ENCODE peak calls at places on chromosomes 4 and X, in five cellular contexts. S, Y, C, I and M are unnamed samples.

GRCh38 chr4:5045099-5045498 is 6.2 kb upstream of the STK32B start:
- DNase-seq in Y (no peak), C (no peak), S (peak), I (no peak), M (no peak)

GRCh38 chr4:78477276-78477675 is 74.3 kb upstream of the ANXA3 start:
- DNase-seq in S (no peak), Y (no peak), I (no peak), C (no peak), M (no peak)

GRCh38 chrX:96453139-96453538 is 231.5 kb upstream of the DIAPH2 start:
- DNase-seq in I (no peak), C (no peak), S (no peak), Y (no peak), M (no peak)

GRCh38 chrX:12901486-12901885 is 4.9 kb upstream of the TLR8 start:
- DNase-seq in Y (peak), I (peak), S (peak), C (no peak), M (peak)

GRCh38 chr4:154492288-154492687 is 689 bp upstream of the DCHS2 start:
- DNase-seq in I (peak), S (no peak), C (no peak), Y (no peak), M (no peak)

GRCh38 chrX:31497086-31497485 is 425.2 kb upstream of the FTHL17 start:
- DNase-seq in Y (no peak), I (no peak), C (no peak), S (no peak), M (no peak)

GRCh38 chr4:123587983-123588494 is 191.4 kb downstream of the SPRY1 start:
- DNase-seq in S (no peak), Y (no peak), C (no peak), I (no peak), M (peak)

GRCh38 chr4:8090312-8090711 is 68.3 kb downstream of the ABLIM2 start:
- DNase-seq in C (no peak), I (no peak), S (no peak), Y (peak), M (no peak)

GRCh38 chr4:103032575-103032974 is 13.1 kb upstream of the SLC9B1 start:
- DNase-seq in S (no peak), Y (no peak), C (no peak), I (peak), M (peak)